ENCODE peak calls at places on chromosome 22, in six cellular contexts. One of them, this sample, is unnamed.

GRCh38 chr22:27705391-27706080 is 96.0 kb downstream of the MN1 start:
- DNase-seq in skeletal muscle cell: no peak
- DNase-seq in amygdala: no peak
- DNase-seq in CD8-positive, alpha-beta T cell: no peak
- DNase-seq in T-cell: no peak
- DNase-seq in astrocyte of the spinal cord: no peak
- DNase-seq in this sample: no peak

GRCh38 chr22:49325531-49326395 is 501.9 kb downstream of the BRD1 start:
- DNase-seq in skeletal muscle cell: no peak
- DNase-seq in amygdala: no peak
- DNase-seq in CD8-positive, alpha-beta T cell: peak; percentile 32
- DNase-seq in T-cell: no peak
- DNase-seq in astrocyte of the spinal cord: no peak
- DNase-seq in this sample: no peak

GRCh38 chr22:42931421-42932196 is 74.5 kb upstream of the ARFGAP3 start:
- DNase-seq in skeletal muscle cell: no peak
- DNase-seq in amygdala: no peak
- DNase-seq in CD8-positive, alpha-beta T cell: no peak
- DNase-seq in T-cell: no peak
- DNase-seq in astrocyte of the spinal cord: no peak
- DNase-seq in this sample: no peak

GRCh38 chr22:42910221-42910942 is 53.3 kb upstream of the ARFGAP3 start:
- DNase-seq in skeletal muscle cell: no peak
- DNase-seq in amygdala: no peak
- DNase-seq in CD8-positive, alpha-beta T cell: no peak
- DNase-seq in T-cell: no peak
- DNase-seq in astrocyte of the spinal cord: no peak
- DNase-seq in this sample: no peak

GRCh38 chr22:36368359-36368983 is 19.3 kb downstream of the MYH9 start:
- DNase-seq in skeletal muscle cell: no peak
- DNase-seq in amygdala: no peak
- DNase-seq in CD8-positive, alpha-beta T cell: peak; percentile 63
- DNase-seq in T-cell: no peak
- DNase-seq in astrocyte of the spinal cord: peak; percentile 79
- DNase-seq in this sample: no peak

GRCh38 chr22:36901411-36902142 is 11.9 kb upstream of the CSF2RB start:
- DNase-seq in skeletal muscle cell: no peak
- DNase-seq in amygdala: no peak
- DNase-seq in CD8-positive, alpha-beta T cell: no peak
- DNase-seq in T-cell: no peak
- DNase-seq in astrocyte of the spinal cord: no peak
- DNase-seq in this sample: no peak

GRCh38 chr22:37232140-37232998 is 11.7 kb downstream of the RAC2 start:
- DNase-seq in skeletal muscle cell: no peak
- DNase-seq in amygdala: no peak
- DNase-seq in CD8-positive, alpha-beta T cell: peak; percentile 54
- DNase-seq in T-cell: no peak
- DNase-seq in astrocyte of the spinal cord: no peak
- DNase-seq in this sample: no peak

GRCh38 chr22:45549739-45550138 is 47.1 kb downstream of the FBLN1 start:
- DNase-seq in skeletal muscle cell: no peak
- DNase-seq in amygdala: no peak
- DNase-seq in CD8-positive, alpha-beta T cell: no peak
- DNase-seq in T-cell: no peak
- DNase-seq in astrocyte of the spinal cord: no peak
- DNase-seq in this sample: no peak

GRCh38 chr22:36302439-36303114 is 49.6 kb downstream of the APOL1 start:
- DNase-seq in skeletal muscle cell: no peak
- DNase-seq in amygdala: no peak
- DNase-seq in CD8-positive, alpha-beta T cell: no peak
- DNase-seq in T-cell: no peak
- DNase-seq in astrocyte of the spinal cord: no peak
- DNase-seq in this sample: no peak

GRCh38 chr22:38273135-38273761 is 438 bp upstream of the TMEM184B start:
- DNase-seq in skeletal muscle cell: no peak
- DNase-seq in amygdala: no peak
- DNase-seq in CD8-positive, alpha-beta T cell: peak; percentile 51
- DNase-seq in T-cell: no peak
- DNase-seq in astrocyte of the spinal cord: peak; percentile 49
- DNase-seq in this sample: peak; percentile 54

GRCh38 chr22:40628354-40629042 is 8.0 kb downstream of the MRTFA start:
- DNase-seq in skeletal muscle cell: no peak
- DNase-seq in amygdala: no peak
- DNase-seq in CD8-positive, alpha-beta T cell: no peak
- DNase-seq in T-cell: no peak
- DNase-seq in astrocyte of the spinal cord: peak; percentile 82
- DNase-seq in this sample: no peak

GRCh38 chr22:21642584-21643448 is 714 bp downstream of the SDF2L1 start:
- DNase-seq in skeletal muscle cell: no peak
- DNase-seq in amygdala: peak; percentile 32
- DNase-seq in CD8-positive, alpha-beta T cell: peak; percentile 70
- DNase-seq in T-cell: peak; percentile 40
- DNase-seq in astrocyte of the spinal cord: peak; percentile 50
- DNase-seq in this sample: peak; percentile 4

GRCh38 chr22:49553518-49554295 is 274.0 kb downstream of the BRD1 start:
- DNase-seq in skeletal muscle cell: no peak
- DNase-seq in amygdala: no peak
- DNase-seq in CD8-positive, alpha-beta T cell: no peak
- DNase-seq in T-cell: no peak
- DNase-seq in astrocyte of the spinal cord: no peak
- DNase-seq in this sample: no peak

GRCh38 chr22:33659423-33659822 is 260.9 kb downstream of the LARGE1 start:
- DNase-seq in skeletal muscle cell: no peak
- DNase-seq in amygdala: no peak
- DNase-seq in CD8-positive, alpha-beta T cell: no peak
- DNase-seq in T-cell: no peak
- DNase-seq in astrocyte of the spinal cord: no peak
- DNase-seq in this sample: no peak

GRCh38 chr22:49011769-49012598 is 815.7 kb downstream of the BRD1 start:
- DNase-seq in skeletal muscle cell: no peak
- DNase-seq in amygdala: no peak
- DNase-seq in CD8-positive, alpha-beta T cell: peak; percentile 36
- DNase-seq in T-cell: no peak
- DNase-seq in astrocyte of the spinal cord: no peak
- DNase-seq in this sample: no peak

GRCh38 chr22:32951807-32952153 is 106.4 kb downstream of the SYN3 start:
- DNase-seq in skeletal muscle cell: no peak
- DNase-seq in amygdala: no peak
- DNase-seq in CD8-positive, alpha-beta T cell: no peak
- DNase-seq in T-cell: no peak
- DNase-seq in astrocyte of the spinal cord: no peak
- DNase-seq in this sample: no peak

GRCh38 chr22:40920526-40920925 is 30.7 kb upstream of the RBX1 start:
- DNase-seq in skeletal muscle cell: no peak
- DNase-seq in amygdala: no peak
- DNase-seq in CD8-positive, alpha-beta T cell: no peak
- DNase-seq in T-cell: no peak
- DNase-seq in astrocyte of the spinal cord: no peak
- DNase-seq in this sample: no peak

GRCh38 chr22:20441631-20442484 is 4.2 kb upstream of the SCARF2 start:
- DNase-seq in skeletal muscle cell: no peak
- DNase-seq in amygdala: no peak
- DNase-seq in CD8-positive, alpha-beta T cell: no peak
- DNase-seq in T-cell: no peak
- DNase-seq in astrocyte of the spinal cord: no peak
- DNase-seq in this sample: no peak

GRCh38 chr22:21450320-21450831 is 16.8 kb upstream of the TMEM191C start:
- DNase-seq in skeletal muscle cell: no peak
- DNase-seq in amygdala: no peak
- DNase-seq in CD8-positive, alpha-beta T cell: no peak
- DNase-seq in T-cell: no peak
- DNase-seq in astrocyte of the spinal cord: no peak
- DNase-seq in this sample: no peak

GRCh38 chr22:36160499-36160942 is at the start of gene APOL3:
- DNase-seq in skeletal muscle cell: no peak
- DNase-seq in amygdala: no peak
- DNase-seq in CD8-positive, alpha-beta T cell: peak; percentile 66
- DNase-seq in T-cell: no peak
- DNase-seq in astrocyte of the spinal cord: peak; percentile 68
- DNase-seq in this sample: no peak

GRCh38 chr22:36360871-36361383 is 26.8 kb downstream of the MYH9 start:
- DNase-seq in skeletal muscle cell: no peak
- DNase-seq in amygdala: no peak
- DNase-seq in CD8-positive, alpha-beta T cell: no peak
- DNase-seq in T-cell: no peak
- DNase-seq in astrocyte of the spinal cord: no peak
- DNase-seq in this sample: no peak

GRCh38 chr22:24819941-24820461 is 14.0 kb downstream of the SGSM1 start:
- DNase-seq in skeletal muscle cell: no peak
- DNase-seq in amygdala: peak; percentile 35
- DNase-seq in CD8-positive, alpha-beta T cell: no peak
- DNase-seq in T-cell: no peak
- DNase-seq in astrocyte of the spinal cord: no peak
- DNase-seq in this sample: no peak

GRCh38 chr22:45612940-45613339 is 58.7 kb upstream of the ATXN10 start:
- DNase-seq in skeletal muscle cell: no peak
- DNase-seq in amygdala: no peak
- DNase-seq in CD8-positive, alpha-beta T cell: no peak
- DNase-seq in T-cell: no peak
- DNase-seq in astrocyte of the spinal cord: peak; percentile 42
- DNase-seq in this sample: no peak

GRCh38 chr22:41442240-41442792 is 4.3 kb downstream of the TOB2 start:
- DNase-seq in skeletal muscle cell: no peak
- DNase-seq in amygdala: no peak
- DNase-seq in CD8-positive, alpha-beta T cell: no peak
- DNase-seq in T-cell: no peak
- DNase-seq in astrocyte of the spinal cord: no peak
- DNase-seq in this sample: no peak

GRCh38 chr22:46262449-46263207 is 515 bp downstream of the PKDREJ start:
- DNase-seq in skeletal muscle cell: no peak
- DNase-seq in amygdala: peak; percentile 15
- DNase-seq in CD8-positive, alpha-beta T cell: no peak
- DNase-seq in T-cell: peak; percentile 34
- DNase-seq in astrocyte of the spinal cord: peak; percentile 40
- DNase-seq in this sample: peak; percentile 36

GRCh38 chr22:43884600-43885318 is 7.1 kb downstream of the PNPLA5 start:
- DNase-seq in skeletal muscle cell: no peak
- DNase-seq in amygdala: no peak
- DNase-seq in CD8-positive, alpha-beta T cell: peak; percentile 59
- DNase-seq in T-cell: peak; percentile 6
- DNase-seq in astrocyte of the spinal cord: peak; percentile 22
- DNase-seq in this sample: peak; percentile 44

GRCh38 chr22:39287076-39287743 is 32.2 kb downstream of the RPL3 start:
- DNase-seq in skeletal muscle cell: no peak
- DNase-seq in amygdala: no peak
- DNase-seq in CD8-positive, alpha-beta T cell: no peak
- DNase-seq in T-cell: no peak
- DNase-seq in astrocyte of the spinal cord: no peak
- DNase-seq in this sample: no peak

GRCh38 chr22:45302047-45302446 is 7.7 kb upstream of the FAM118A start:
- DNase-seq in skeletal muscle cell: no peak
- DNase-seq in amygdala: no peak
- DNase-seq in CD8-positive, alpha-beta T cell: no peak
- DNase-seq in T-cell: no peak
- DNase-seq in astrocyte of the spinal cord: peak; percentile 83
- DNase-seq in this sample: no peak

GRCh38 chr22:50011447-50012200 is 941 bp downstream of the IL17REL start:
- DNase-seq in skeletal muscle cell: no peak
- DNase-seq in amygdala: no peak
- DNase-seq in CD8-positive, alpha-beta T cell: no peak
- DNase-seq in T-cell: no peak
- DNase-seq in astrocyte of the spinal cord: no peak
- DNase-seq in this sample: no peak